ENCODE peak calls at places on chromosomes 5 and 9, in ten cellular contexts. One of them, this sample, is unnamed.

GRCh38 chr9:133167769-133168168 is 4.1 kb upstream of the GBGT1 start:
- DNase-seq in tibial artery: no peak
- DNase-seq in esophagus squamous epithelium: no peak
- DNase-seq in cardiac muscle cell: no peak
- DNase-seq in neural progenitor cell: no peak
- DNase-seq in body of pancreas: no peak
- DNase-seq in GM13977: no peak
- DNase-seq in CD14-positive monocyte: no peak
- DNase-seq in pancreas: no peak
- DNase-seq in A549: no peak
- DNase-seq in this sample: no peak

GRCh38 chr5:1262381-1262780 is 32.5 kb downstream of the TERT start:
- DNase-seq in tibial artery: no peak
- DNase-seq in esophagus squamous epithelium: no peak
- DNase-seq in cardiac muscle cell: no peak
- DNase-seq in neural progenitor cell: peak; percentile 20
- DNase-seq in body of pancreas: no peak
- DNase-seq in GM13977: no peak
- DNase-seq in CD14-positive monocyte: no peak
- DNase-seq in pancreas: no peak
- DNase-seq in A549: no peak
- DNase-seq in this sample: no peak

GRCh38 chr9:33306037-33306436 is 15.7 kb downstream of the NFX1 start:
- DNase-seq in tibial artery: no peak
- DNase-seq in esophagus squamous epithelium: no peak
- DNase-seq in cardiac muscle cell: no peak
- DNase-seq in neural progenitor cell: no peak
- DNase-seq in body of pancreas: no peak
- DNase-seq in GM13977: no peak
- DNase-seq in CD14-positive monocyte: no peak
- DNase-seq in pancreas: no peak
- DNase-seq in A549: no peak
- DNase-seq in this sample: no peak

GRCh38 chr5:34691326-34691725 is 35.2 kb downstream of the RAI14 start:
- DNase-seq in tibial artery: no peak
- DNase-seq in esophagus squamous epithelium: no peak
- DNase-seq in cardiac muscle cell: no peak
- DNase-seq in neural progenitor cell: no peak
- DNase-seq in body of pancreas: no peak
- DNase-seq in GM13977: no peak
- DNase-seq in CD14-positive monocyte: no peak
- DNase-seq in pancreas: no peak
- DNase-seq in A549: no peak
- DNase-seq in this sample: no peak

GRCh38 chr9:98879958-98880300 is 63.8 kb upstream of the COL15A1 start:
- DNase-seq in tibial artery: no peak
- DNase-seq in esophagus squamous epithelium: no peak
- DNase-seq in cardiac muscle cell: no peak
- DNase-seq in neural progenitor cell: no peak
- DNase-seq in body of pancreas: no peak
- DNase-seq in GM13977: no peak
- DNase-seq in CD14-positive monocyte: no peak
- DNase-seq in pancreas: no peak
- DNase-seq in A549: no peak
- DNase-seq in this sample: no peak

GRCh38 chr5:144972317-144972716 is 801.6 kb downstream of the KCTD16 start:
- DNase-seq in tibial artery: no peak
- DNase-seq in esophagus squamous epithelium: no peak
- DNase-seq in cardiac muscle cell: no peak
- DNase-seq in neural progenitor cell: no peak
- DNase-seq in body of pancreas: no peak
- DNase-seq in GM13977: no peak
- DNase-seq in CD14-positive monocyte: no peak
- DNase-seq in pancreas: no peak
- DNase-seq in A549: no peak
- DNase-seq in this sample: no peak

GRCh38 chr5:42268630-42269029 is 154.6 kb upstream of the GHR start:
- DNase-seq in tibial artery: no peak
- DNase-seq in esophagus squamous epithelium: no peak
- DNase-seq in cardiac muscle cell: no peak
- DNase-seq in neural progenitor cell: no peak
- DNase-seq in body of pancreas: no peak
- DNase-seq in GM13977: no peak
- DNase-seq in CD14-positive monocyte: no peak
- DNase-seq in pancreas: no peak
- DNase-seq in A549: no peak
- DNase-seq in this sample: no peak

GRCh38 chr5:143404416-143405062 is 1.1 kb upstream of the NR3C1 start:
- DNase-seq in tibial artery: peak; percentile 81
- DNase-seq in esophagus squamous epithelium: peak; percentile 50
- DNase-seq in cardiac muscle cell: peak; percentile 66
- DNase-seq in neural progenitor cell: peak; percentile 41
- DNase-seq in body of pancreas: peak; percentile 76
- DNase-seq in GM13977: peak; percentile 68
- DNase-seq in CD14-positive monocyte: peak; percentile 78
- DNase-seq in pancreas: peak; percentile 83
- DNase-seq in A549: peak; percentile 92
- DNase-seq in this sample: peak; percentile 18

GRCh38 chr5:180799194-180799593 is 3.4 kb downstream of the MGAT1 start:
- DNase-seq in tibial artery: no peak
- DNase-seq in esophagus squamous epithelium: no peak
- DNase-seq in cardiac muscle cell: peak; percentile 31
- DNase-seq in neural progenitor cell: peak; percentile 55
- DNase-seq in body of pancreas: peak; percentile 78
- DNase-seq in GM13977: no peak
- DNase-seq in CD14-positive monocyte: no peak
- DNase-seq in pancreas: peak; percentile 80
- DNase-seq in A549: peak; percentile 44
- DNase-seq in this sample: no peak

GRCh38 chr5:151186538-151186937 is 29.0 kb upstream of the ANXA6 start:
- DNase-seq in tibial artery: no peak
- DNase-seq in esophagus squamous epithelium: no peak
- DNase-seq in cardiac muscle cell: no peak
- DNase-seq in neural progenitor cell: no peak
- DNase-seq in body of pancreas: no peak
- DNase-seq in GM13977: no peak
- DNase-seq in CD14-positive monocyte: no peak
- DNase-seq in pancreas: no peak
- DNase-seq in A549: no peak
- DNase-seq in this sample: no peak

GRCh38 chr9:122337561-122337939 is 33.3 kb upstream of the PTGS1 start:
- DNase-seq in tibial artery: no peak
- DNase-seq in esophagus squamous epithelium: no peak
- DNase-seq in cardiac muscle cell: no peak
- DNase-seq in neural progenitor cell: no peak
- DNase-seq in body of pancreas: no peak
- DNase-seq in GM13977: no peak
- DNase-seq in CD14-positive monocyte: no peak
- DNase-seq in pancreas: no peak
- DNase-seq in A549: no peak
- DNase-seq in this sample: no peak

GRCh38 chr5:147080391-147080790 is 154.4 kb upstream of the STK32A start:
- DNase-seq in tibial artery: no peak
- DNase-seq in esophagus squamous epithelium: no peak
- DNase-seq in cardiac muscle cell: no peak
- DNase-seq in neural progenitor cell: no peak
- DNase-seq in body of pancreas: no peak
- DNase-seq in GM13977: no peak
- DNase-seq in CD14-positive monocyte: no peak
- DNase-seq in pancreas: no peak
- DNase-seq in A549: no peak
- DNase-seq in this sample: no peak

GRCh38 chr5:147084702-147085101 is 150.1 kb upstream of the STK32A start:
- DNase-seq in tibial artery: no peak
- DNase-seq in esophagus squamous epithelium: no peak
- DNase-seq in cardiac muscle cell: no peak
- DNase-seq in neural progenitor cell: peak; percentile 84
- DNase-seq in body of pancreas: no peak
- DNase-seq in GM13977: no peak
- DNase-seq in CD14-positive monocyte: no peak
- DNase-seq in pancreas: no peak
- DNase-seq in A549: no peak
- DNase-seq in this sample: peak; percentile 45

GRCh38 chr5:147085409-147085808 is 149.4 kb upstream of the STK32A start:
- DNase-seq in tibial artery: no peak
- DNase-seq in esophagus squamous epithelium: no peak
- DNase-seq in cardiac muscle cell: no peak
- DNase-seq in neural progenitor cell: no peak
- DNase-seq in body of pancreas: no peak
- DNase-seq in GM13977: no peak
- DNase-seq in CD14-positive monocyte: no peak
- DNase-seq in pancreas: no peak
- DNase-seq in A549: no peak
- DNase-seq in this sample: no peak

DNA sequence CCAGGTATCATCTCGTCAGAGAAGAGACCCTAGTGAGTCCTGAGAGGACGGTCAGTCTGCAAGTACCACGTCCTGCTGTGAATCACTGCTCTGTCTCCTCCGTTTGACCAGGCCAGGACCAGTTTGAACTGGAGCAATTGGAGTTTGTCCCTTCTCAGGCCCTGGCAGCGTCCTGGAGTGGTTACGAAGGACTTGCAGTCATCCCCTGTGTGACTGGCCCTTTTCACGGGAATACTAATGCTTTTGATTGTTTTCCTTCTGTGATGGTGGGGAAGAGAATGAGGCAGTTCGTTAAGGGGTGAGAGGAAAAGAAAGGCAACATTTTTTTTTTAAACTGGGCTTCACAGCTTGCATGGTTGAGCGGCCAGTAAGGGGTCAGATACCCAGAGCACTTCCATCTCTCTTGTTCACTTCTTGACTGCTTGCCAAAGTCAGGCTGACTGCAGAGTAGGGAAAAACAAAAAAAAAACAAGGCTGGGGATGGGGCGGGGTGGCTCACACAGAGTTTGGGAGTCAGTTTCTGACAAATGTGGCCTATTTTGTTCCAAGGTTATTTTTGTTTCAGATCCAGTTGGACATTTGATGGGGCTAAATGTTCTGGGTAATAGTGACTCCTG is 153.5 kb upstream of the STK32A start:
- DNase-seq in tibial artery: no peak
- DNase-seq in esophagus squamous epithelium: no peak
- DNase-seq in cardiac muscle cell: no peak
- DNase-seq in neural progenitor cell: peak; percentile 42
- DNase-seq in body of pancreas: no peak
- DNase-seq in GM13977: no peak
- DNase-seq in CD14-positive monocyte: no peak
- DNase-seq in pancreas: no peak
- DNase-seq in A549: no peak
- DNase-seq in this sample: no peak
- TF ChIP-seq CTCF in tibial artery: no peak
- TF ChIP-seq CTCF in esophagus squamous epithelium: no peak
- TF ChIP-seq CTCF in cardiac muscle cell: no peak
- TF ChIP-seq CTCF in neural progenitor cell: no peak
- TF ChIP-seq CTCF in body of pancreas: no peak
- TF ChIP-seq CTCF in GM13977: no peak
- TF ChIP-seq CTCF in CD14-positive monocyte: no peak
- TF ChIP-seq CTCF in pancreas: no peak
- TF ChIP-seq CTCF in A549: no peak
- TF ChIP-seq CTCF in this sample: no peak

DNA sequence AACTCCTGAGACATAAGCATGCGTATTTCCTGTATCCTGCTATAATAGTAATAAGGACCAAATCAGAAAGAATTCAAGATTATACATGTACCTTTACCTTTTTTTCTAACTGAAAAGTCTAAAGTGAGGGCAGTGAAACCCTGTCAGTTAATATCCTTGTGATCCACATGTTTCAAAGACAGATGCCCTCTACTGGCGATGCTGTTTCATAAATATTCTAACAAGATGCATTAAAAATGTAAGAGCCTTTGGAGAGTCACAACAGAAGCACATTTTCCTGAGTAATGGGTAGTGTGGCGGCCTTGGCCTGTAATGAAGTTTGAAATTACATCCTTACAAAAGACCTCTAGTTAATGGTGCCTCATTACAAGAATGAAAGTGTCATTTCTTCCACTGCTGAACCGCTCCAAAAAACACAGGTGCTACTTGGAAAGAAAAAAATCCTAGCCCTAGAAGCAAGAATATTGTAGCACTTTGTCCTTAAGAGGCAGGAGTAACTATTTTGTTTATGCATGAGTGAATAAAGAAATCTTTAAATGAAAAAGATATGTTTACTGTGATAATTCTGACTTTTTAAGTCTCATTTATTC is 232.6 kb downstream of the EPB41L4A start:
- DNase-seq in tibial artery: no peak
- DNase-seq in esophagus squamous epithelium: no peak
- DNase-seq in cardiac muscle cell: peak; percentile 67
- DNase-seq in neural progenitor cell: peak; percentile 55
- DNase-seq in body of pancreas: no peak
- DNase-seq in GM13977: peak; percentile 30
- DNase-seq in CD14-positive monocyte: no peak
- DNase-seq in pancreas: no peak
- DNase-seq in A549: peak; percentile 57
- DNase-seq in this sample: peak; percentile 30
- TF ChIP-seq CTCF in tibial artery: no peak
- TF ChIP-seq CTCF in esophagus squamous epithelium: peak; percentile 36
- TF ChIP-seq CTCF in cardiac muscle cell: peak; percentile 66
- TF ChIP-seq CTCF in neural progenitor cell: peak; percentile 69
- TF ChIP-seq CTCF in body of pancreas: peak; percentile 39
- TF ChIP-seq CTCF in GM13977: peak; percentile 58
- TF ChIP-seq CTCF in CD14-positive monocyte: peak; percentile 75
- TF ChIP-seq CTCF in pancreas: no peak
- TF ChIP-seq CTCF in A549: peak; percentile 63
- TF ChIP-seq CTCF in this sample: peak; percentile 70

GRCh38 chr9:91341258-91341746 is 20.4 kb downstream of the AUH start:
- DNase-seq in tibial artery: no peak
- DNase-seq in esophagus squamous epithelium: no peak
- DNase-seq in cardiac muscle cell: no peak
- DNase-seq in neural progenitor cell: no peak
- DNase-seq in body of pancreas: peak; percentile 33
- DNase-seq in GM13977: no peak
- DNase-seq in CD14-positive monocyte: no peak
- DNase-seq in pancreas: no peak
- DNase-seq in A549: no peak
- DNase-seq in this sample: no peak
- TF ChIP-seq CTCF in tibial artery: no peak
- TF ChIP-seq CTCF in esophagus squamous epithelium: no peak
- TF ChIP-seq CTCF in cardiac muscle cell: no peak
- TF ChIP-seq CTCF in neural progenitor cell: no peak
- TF ChIP-seq CTCF in body of pancreas: no peak
- TF ChIP-seq CTCF in GM13977: no peak
- TF ChIP-seq CTCF in CD14-positive monocyte: no peak
- TF ChIP-seq CTCF in pancreas: no peak
- TF ChIP-seq CTCF in A549: no peak
- TF ChIP-seq CTCF in this sample: no peak

DNA sequence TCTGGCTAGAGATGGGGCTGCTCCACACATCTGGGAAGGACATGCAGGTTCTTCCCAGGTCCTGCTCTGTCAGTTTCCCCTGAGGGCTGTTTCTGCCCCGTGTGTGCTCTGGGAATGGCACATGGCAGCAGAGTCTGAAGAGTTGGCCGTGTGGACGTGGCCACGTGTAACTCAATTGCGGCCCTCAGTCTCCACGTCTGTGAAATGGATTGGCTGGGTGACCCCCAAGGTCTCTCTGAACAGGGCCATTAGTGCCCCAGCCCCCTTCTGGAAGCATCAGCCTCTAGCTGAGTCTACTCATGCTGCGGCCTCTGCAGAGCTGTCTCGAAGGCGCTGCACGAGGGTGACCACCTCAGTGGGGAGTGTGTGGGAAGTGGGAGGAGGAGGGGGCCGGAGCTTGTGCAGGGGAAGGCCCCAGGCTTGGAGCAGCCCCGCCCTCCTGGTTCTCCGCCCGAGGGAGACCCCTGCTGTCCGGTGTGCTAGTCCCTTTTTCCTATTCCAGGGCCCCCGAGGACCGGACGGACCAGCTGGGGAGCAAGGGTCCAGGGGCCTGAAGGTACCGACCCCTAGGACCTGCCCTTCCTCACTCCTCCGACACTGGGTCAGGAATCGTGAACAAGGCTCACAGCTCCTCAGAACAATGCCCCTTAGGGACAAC is 58.9 kb upstream of the ORM1 start:
- DNase-seq in tibial artery: no peak
- DNase-seq in esophagus squamous epithelium: no peak
- DNase-seq in cardiac muscle cell: peak; percentile 52
- DNase-seq in neural progenitor cell: peak; percentile 79
- DNase-seq in body of pancreas: no peak
- DNase-seq in GM13977: no peak
- DNase-seq in CD14-positive monocyte: no peak
- DNase-seq in pancreas: no peak
- DNase-seq in A549: no peak
- DNase-seq in this sample: peak; percentile 60
- TF ChIP-seq CTCF in tibial artery: peak; percentile 39
- TF ChIP-seq CTCF in esophagus squamous epithelium: no peak
- TF ChIP-seq CTCF in cardiac muscle cell: peak; percentile 32
- TF ChIP-seq CTCF in neural progenitor cell: peak; percentile 57
- TF ChIP-seq CTCF in body of pancreas: no peak
- TF ChIP-seq CTCF in GM13977: peak; percentile 19
- TF ChIP-seq CTCF in CD14-positive monocyte: no peak
- TF ChIP-seq CTCF in pancreas: no peak
- TF ChIP-seq CTCF in A549: peak; percentile 9
- TF ChIP-seq CTCF in this sample: peak; percentile 51